ENCODE peak calls at places on chromosomes 11 and 22, in nine cellular contexts. G, W, X, Z, M, D, Q, J and V are unnamed samples.
A peak's percentile ranks its signal among the peaks of the same experiment; 100 is the strongest.

GRCh38 chr22:40479887-40480538 is 109.6 kb downstream of the SGSM3 start:
- DNase-seq in D (peak; percentile 75), X (no peak), M (no peak), G (no peak), Z (no peak), W (peak; percentile 60), Q (no peak), J (no peak), V (no peak)

GRCh38 chr11:113862430-113862829 is 12.9 kb downstream of the USP28 start:
- DNase-seq in J (no peak), X (no peak), W (peak; percentile 15), M (no peak), D (peak; percentile 34), Q (no peak), Z (no peak), G (no peak), V (no peak)

GRCh38 chr22:42553475-42554361 is at the start of gene SERHL2:
- DNase-seq in D (peak; percentile 71), J (peak; percentile 92), Q (no peak), G (peak; percentile 31), X (peak; percentile 93), M (peak; percentile 19), Z (peak; percentile 93), W (peak; percentile 47), V (peak; percentile 94)

GRCh38 chr22:44200855-44201550 is 20.3 kb downstream of the PARVG start:
- DNase-seq in D (no peak), W (no peak), M (no peak), J (no peak), X (no peak), Z (no peak), Q (no peak), G (no peak), V (no peak)

GRCh38 chr11:31641477-31642062 is 132.0 kb downstream of the ELP4 start:
- DNase-seq in J (no peak), D (peak; percentile 53), G (peak; percentile 17), W (no peak), Z (no peak), X (no peak), M (no peak), Q (peak; percentile 39), V (no peak)

GRCh38 chr11:25900814-25901213 is 431.1 kb upstream of the ANO3 start:
- DNase-seq in G (no peak), X (no peak), Z (no peak), M (no peak), D (no peak), Q (no peak), W (no peak), J (no peak), V (no peak)

GRCh38 chr22:37999640-38000272 is 15.4 kb upstream of the SOX10 start:
- DNase-seq in M (no peak), J (no peak), Q (peak; percentile 75), D (peak; percentile 57), Z (no peak), X (peak; percentile 87), G (no peak), W (peak; percentile 96), V (no peak)

GRCh38 chr11:93844568-93844967 is 5.8 kb downstream of the VSTM5 start:
- DNase-seq in M (no peak), Q (no peak), J (no peak), D (no peak), Z (no peak), W (peak; percentile 27), X (no peak), G (no peak), V (no peak)

GRCh38 chr22:18116634-18117033 is 6.0 kb downstream of the TUBA8 start:
- DNase-seq in W (no peak), G (no peak), Q (no peak), Z (no peak), M (no peak), D (no peak), X (peak; percentile 82), J (no peak), V (no peak)

GRCh38 chr11:3231851-3232744 is at the start of gene MRGPRE:
- DNase-seq in Q (no peak), M (no peak), D (peak; percentile 23), J (peak; percentile 42), Z (peak; percentile 54), X (peak; percentile 60), W (peak; percentile 8), G (no peak), V (peak; percentile 83)

GRCh38 chr11:9263840-9264380 is 1.2 kb downstream of the DENND5A start:
- DNase-seq in W (peak; percentile 40), Z (no peak), G (no peak), M (no peak), D (peak; percentile 50), Q (no peak), J (no peak), X (no peak), V (no peak)

GRCh38 chr11:66563832-66564231 is 4.6 kb downstream of the CTSF start:
- DNase-seq in Z (no peak), J (no peak), Q (no peak), D (no peak), W (no peak), X (no peak), G (no peak), M (no peak), V (no peak)

GRCh38 chr11:9462172-9462799 is 1.5 kb downstream of the ZNF143 start:
- DNase-seq in M (no peak), Z (no peak), W (peak; percentile 12), G (no peak), J (no peak), X (no peak), D (peak; percentile 16), Q (no peak), V (no peak)

DNA sequence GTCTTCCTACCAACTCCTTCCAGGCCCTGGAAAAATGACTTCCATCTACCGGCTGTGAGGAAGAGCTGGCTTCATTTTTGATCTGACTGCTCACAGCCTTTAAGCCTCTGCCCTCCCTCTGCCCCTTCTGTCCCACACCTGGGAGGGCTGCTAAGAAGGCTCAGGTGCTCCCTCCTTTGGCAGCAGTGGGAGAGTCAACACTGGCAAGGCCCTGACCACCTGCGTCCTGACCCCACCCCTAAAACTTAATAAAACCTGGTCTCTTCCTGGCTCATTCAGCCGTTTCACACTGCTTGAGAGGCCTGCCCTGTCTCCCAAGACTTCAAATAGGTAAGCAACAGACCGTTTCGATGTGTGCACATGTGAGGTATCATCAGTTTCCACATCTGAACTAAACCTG is 52.1 kb upstream of the NFRKB start:
- DNase-seq in Q (no peak), G (peak; percentile 23), M (no peak), X (no peak), D (no peak), W (no peak), Z (no peak), J (no peak), V (no peak)
- TF ChIP-seq CTCF in Q (no peak), G (peak; percentile 69), M (no peak), X (no peak), D (no peak), W (no peak), Z (no peak), J (no peak), V (no peak)

GRCh38 chr22:49382451-49382735 is 445.3 kb downstream of the BRD1 start:
- DNase-seq in M (no peak), Q (no peak), J (no peak), W (no peak), G (no peak), X (no peak), Z (no peak), D (no peak), V (peak; percentile 51)

GRCh38 chr22:49380828-49381114 is 446.9 kb downstream of the BRD1 start:
- DNase-seq in X (no peak), D (no peak), Z (no peak), Q (no peak), J (no peak), M (no peak), W (no peak), G (no peak), V (no peak)

GRCh38 chr22:49381595-49382450 is 445.9 kb downstream of the BRD1 start:
- DNase-seq in X (no peak), W (no peak), Z (no peak), M (no peak), Q (no peak), D (no peak), G (no peak), J (peak; percentile 12), V (peak; percentile 72)

GRCh38 chr22:49377306-49377705 is 450.4 kb downstream of the BRD1 start:
- DNase-seq in W (no peak), M (no peak), X (no peak), J (no peak), G (no peak), Z (no peak), D (no peak), Q (no peak), V (peak; percentile 71)

GRCh38 chr22:49380095-49380827 is 447.4 kb downstream of the BRD1 start:
- DNase-seq in J (no peak), D (no peak), Q (no peak), G (no peak), X (no peak), W (no peak), M (no peak), Z (no peak), V (no peak)
- TF ChIP-seq CTCF in J (no peak), D (no peak), Q (no peak), G (no peak), X (no peak), W (no peak), M (no peak), Z (no peak), V (no peak)

DNA sequence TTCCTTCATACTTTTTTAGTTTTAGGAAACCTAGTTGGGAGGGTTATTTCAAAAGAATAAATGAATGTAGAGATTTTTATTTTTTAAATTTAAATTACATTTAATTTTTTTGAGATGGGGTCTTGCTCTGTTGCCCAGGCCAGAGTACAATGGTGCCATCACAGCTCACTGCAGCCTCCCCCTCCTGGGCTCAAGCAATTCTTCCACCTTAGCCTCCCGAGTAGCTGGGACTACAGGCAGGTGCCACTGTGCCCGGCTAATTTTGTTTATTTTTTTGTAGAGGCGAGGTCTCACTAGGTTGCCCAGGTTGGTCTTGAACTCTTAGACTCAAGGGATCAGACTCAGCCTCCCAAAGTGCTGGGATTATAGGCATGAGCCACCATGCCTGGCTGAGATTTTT is 32.6 kb downstream of the ZNRF3 start:
- DNase-seq in M (no peak), Z (no peak), D (no peak), X (no peak), Q (no peak), G (no peak), J (no peak), W (no peak), V (no peak)
- TF ChIP-seq CTCF in M (no peak), Z (no peak), D (no peak), X (no peak), Q (no peak), G (no peak), J (no peak), W (no peak), V (no peak)

DNA sequence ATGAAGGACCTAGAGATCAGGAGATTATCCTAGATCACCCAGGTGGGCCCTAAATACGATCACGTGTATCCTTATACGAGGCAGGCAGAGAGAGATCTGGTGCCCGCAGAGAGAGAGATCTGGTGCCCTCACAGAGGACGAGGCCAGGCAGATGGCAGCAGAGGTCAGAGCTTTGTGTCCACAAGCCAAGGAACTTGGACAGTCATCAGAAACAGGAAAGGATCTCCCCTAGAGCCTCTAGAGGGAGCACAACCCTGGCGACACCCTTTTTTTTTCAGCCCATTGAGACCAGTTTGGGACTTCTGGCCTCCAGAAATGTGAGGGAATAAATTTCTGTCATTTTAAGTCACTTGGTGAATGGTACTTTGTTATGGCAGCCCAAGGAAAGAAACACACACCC is 25.5 kb upstream of the TIMP3 start:
- DNase-seq in Q (no peak), X (no peak), D (no peak), J (no peak), W (no peak), M (no peak), G (no peak), Z (no peak), V (no peak)
- TF ChIP-seq CTCF in Q (peak; percentile 77), X (peak; percentile 36), D (peak; percentile 47), J (no peak), W (peak; percentile 44), M (peak; percentile 44), G (peak; percentile 59), Z (no peak), V (peak; percentile 32)